ENCODE peak calls at places on chromosomes 5 and 9, in ten cellular contexts. One of them, this sample, is unnamed.

GRCh38 chr5:91469517-91470165 is 86.5 kb upstream of the ARRDC3 start:
- DNase-seq in fibroblast of pulmonary artery: peak
- DNase-seq in AG04450: no peak
- DNase-seq in psoas muscle: no peak
- DNase-seq in HCT116: no peak
- DNase-seq in astrocyte of the cerebellum: no peak
- DNase-seq in mammary epithelial cell: no peak
- DNase-seq in A549: no peak
- DNase-seq in CD8-positive, alpha-beta T cell: no peak
- DNase-seq in left ventricle myocardium inferior: no peak
- DNase-seq in this sample: no peak

GRCh38 chr5:180358179-180358578 is 5.0 kb upstream of the GFPT2 start:
- DNase-seq in mammary epithelial cell: no peak
- DNase-seq in fibroblast of pulmonary artery: no peak
- DNase-seq in A549: no peak
- DNase-seq in astrocyte of the cerebellum: no peak
- DNase-seq in AG04450: no peak
- DNase-seq in CD8-positive, alpha-beta T cell: no peak
- DNase-seq in psoas muscle: no peak
- DNase-seq in HCT116: no peak
- DNase-seq in left ventricle myocardium inferior: no peak
- DNase-seq in this sample: no peak

GRCh38 chr5:75048457-75048953 is 3.9 kb downstream of the GCNT4 start:
- DNase-seq in fibroblast of pulmonary artery: no peak
- DNase-seq in psoas muscle: no peak
- DNase-seq in mammary epithelial cell: no peak
- DNase-seq in left ventricle myocardium inferior: no peak
- DNase-seq in AG04450: no peak
- DNase-seq in astrocyte of the cerebellum: no peak
- DNase-seq in CD8-positive, alpha-beta T cell: no peak
- DNase-seq in A549: no peak
- DNase-seq in HCT116: no peak
- DNase-seq in this sample: no peak

GRCh38 chr5:134135091-134135655 is 20.7 kb downstream of the TCF7 start:
- DNase-seq in CD8-positive, alpha-beta T cell: no peak
- DNase-seq in AG04450: no peak
- DNase-seq in fibroblast of pulmonary artery: no peak
- DNase-seq in A549: no peak
- DNase-seq in mammary epithelial cell: no peak
- DNase-seq in astrocyte of the cerebellum: no peak
- DNase-seq in HCT116: no peak
- DNase-seq in psoas muscle: peak
- DNase-seq in left ventricle myocardium inferior: peak
- DNase-seq in this sample: no peak

GRCh38 chr9:10678010-10678409 is 65.2 kb upstream of the PTPRD start:
- DNase-seq in CD8-positive, alpha-beta T cell: no peak
- DNase-seq in astrocyte of the cerebellum: no peak
- DNase-seq in A549: no peak
- DNase-seq in fibroblast of pulmonary artery: no peak
- DNase-seq in mammary epithelial cell: no peak
- DNase-seq in HCT116: no peak
- DNase-seq in psoas muscle: no peak
- DNase-seq in left ventricle myocardium inferior: no peak
- DNase-seq in AG04450: no peak
- DNase-seq in this sample: no peak

GRCh38 chr5:39187873-39188731 is 31.3 kb downstream of the FYB1 start:
- DNase-seq in mammary epithelial cell: peak
- DNase-seq in CD8-positive, alpha-beta T cell: no peak
- DNase-seq in fibroblast of pulmonary artery: no peak
- DNase-seq in A549: no peak
- DNase-seq in HCT116: no peak
- DNase-seq in AG04450: no peak
- DNase-seq in psoas muscle: no peak
- DNase-seq in astrocyte of the cerebellum: no peak
- DNase-seq in left ventricle myocardium inferior: no peak
- DNase-seq in this sample: no peak

GRCh38 chr9:72586388-72587160 is 65.2 kb downstream of the TMC1 start:
- DNase-seq in A549: peak
- DNase-seq in AG04450: peak
- DNase-seq in psoas muscle: no peak
- DNase-seq in fibroblast of pulmonary artery: peak
- DNase-seq in astrocyte of the cerebellum: peak
- DNase-seq in left ventricle myocardium inferior: no peak
- DNase-seq in HCT116: no peak
- DNase-seq in CD8-positive, alpha-beta T cell: no peak
- DNase-seq in mammary epithelial cell: peak
- DNase-seq in this sample: peak

GRCh38 chr5:163104496-163104895 is 332.9 kb upstream of the CCNG1 start:
- DNase-seq in psoas muscle: no peak
- DNase-seq in left ventricle myocardium inferior: no peak
- DNase-seq in mammary epithelial cell: no peak
- DNase-seq in astrocyte of the cerebellum: no peak
- DNase-seq in AG04450: no peak
- DNase-seq in HCT116: no peak
- DNase-seq in CD8-positive, alpha-beta T cell: no peak
- DNase-seq in A549: peak
- DNase-seq in fibroblast of pulmonary artery: no peak
- DNase-seq in this sample: no peak

GRCh38 chr5:65924366-65925093 is 1.8 kb upstream of the ERBIN start:
- DNase-seq in psoas muscle: no peak
- DNase-seq in AG04450: no peak
- DNase-seq in A549: no peak
- DNase-seq in fibroblast of pulmonary artery: no peak
- DNase-seq in astrocyte of the cerebellum: no peak
- DNase-seq in HCT116: no peak
- DNase-seq in left ventricle myocardium inferior: no peak
- DNase-seq in mammary epithelial cell: no peak
- DNase-seq in CD8-positive, alpha-beta T cell: no peak
- DNase-seq in this sample: no peak

GRCh38 chr5:177147239-177147638 is 13.7 kb downstream of the NSD1 start:
- DNase-seq in CD8-positive, alpha-beta T cell: no peak
- DNase-seq in psoas muscle: no peak
- DNase-seq in AG04450: no peak
- DNase-seq in left ventricle myocardium inferior: no peak
- DNase-seq in fibroblast of pulmonary artery: peak
- DNase-seq in HCT116: no peak
- DNase-seq in astrocyte of the cerebellum: no peak
- DNase-seq in mammary epithelial cell: no peak
- DNase-seq in A549: no peak
- DNase-seq in this sample: no peak

GRCh38 chr9:115992834-115993233 is 160.8 kb upstream of the PAPPA start:
- DNase-seq in AG04450: peak
- DNase-seq in astrocyte of the cerebellum: no peak
- DNase-seq in HCT116: no peak
- DNase-seq in CD8-positive, alpha-beta T cell: no peak
- DNase-seq in fibroblast of pulmonary artery: peak
- DNase-seq in A549: peak
- DNase-seq in psoas muscle: no peak
- DNase-seq in left ventricle myocardium inferior: no peak
- DNase-seq in mammary epithelial cell: peak
- DNase-seq in this sample: no peak

GRCh38 chr9:88791105-88791805 is 200.0 kb upstream of the S1PR3 start:
- DNase-seq in AG04450: peak
- DNase-seq in psoas muscle: no peak
- DNase-seq in HCT116: no peak
- DNase-seq in A549: no peak
- DNase-seq in left ventricle myocardium inferior: no peak
- DNase-seq in CD8-positive, alpha-beta T cell: no peak
- DNase-seq in astrocyte of the cerebellum: peak
- DNase-seq in mammary epithelial cell: peak
- DNase-seq in fibroblast of pulmonary artery: peak
- DNase-seq in this sample: no peak

GRCh38 chr5:21678526-21678925 is 1174.6 kb downstream of the CDH12 start:
- DNase-seq in CD8-positive, alpha-beta T cell: no peak
- DNase-seq in HCT116: no peak
- DNase-seq in astrocyte of the cerebellum: no peak
- DNase-seq in fibroblast of pulmonary artery: peak
- DNase-seq in mammary epithelial cell: no peak
- DNase-seq in left ventricle myocardium inferior: no peak
- DNase-seq in A549: no peak
- DNase-seq in AG04450: no peak
- DNase-seq in psoas muscle: no peak
- DNase-seq in this sample: no peak

GRCh38 chr5:113985505-113985904 is 376.4 kb upstream of the KCNN2 start:
- DNase-seq in astrocyte of the cerebellum: no peak
- DNase-seq in AG04450: no peak
- DNase-seq in psoas muscle: no peak
- DNase-seq in mammary epithelial cell: no peak
- DNase-seq in A549: no peak
- DNase-seq in fibroblast of pulmonary artery: no peak
- DNase-seq in HCT116: no peak
- DNase-seq in CD8-positive, alpha-beta T cell: no peak
- DNase-seq in left ventricle myocardium inferior: no peak
- DNase-seq in this sample: no peak

GRCh38 chr9:98568234-98568922 is 140.4 kb downstream of the GABBR2 start:
- DNase-seq in mammary epithelial cell: no peak
- DNase-seq in fibroblast of pulmonary artery: no peak
- DNase-seq in psoas muscle: no peak
- DNase-seq in HCT116: no peak
- DNase-seq in A549: no peak
- DNase-seq in astrocyte of the cerebellum: no peak
- DNase-seq in CD8-positive, alpha-beta T cell: no peak
- DNase-seq in AG04450: no peak
- DNase-seq in left ventricle myocardium inferior: no peak
- DNase-seq in this sample: no peak

GRCh38 chr5:10111575-10111974 is 138.1 kb downstream of the ATPSCKMT start:
- DNase-seq in A549: peak
- DNase-seq in psoas muscle: no peak
- DNase-seq in fibroblast of pulmonary artery: peak
- DNase-seq in astrocyte of the cerebellum: peak
- DNase-seq in HCT116: peak
- DNase-seq in mammary epithelial cell: peak
- DNase-seq in CD8-positive, alpha-beta T cell: no peak
- DNase-seq in left ventricle myocardium inferior: no peak
- DNase-seq in AG04450: peak
- DNase-seq in this sample: no peak

GRCh38 chr5:38420691-38421395 is 135.6 kb downstream of the LIFR start:
- DNase-seq in HCT116: peak
- DNase-seq in psoas muscle: no peak
- DNase-seq in AG04450: peak
- DNase-seq in CD8-positive, alpha-beta T cell: no peak
- DNase-seq in A549: peak
- DNase-seq in mammary epithelial cell: peak
- DNase-seq in fibroblast of pulmonary artery: peak
- DNase-seq in left ventricle myocardium inferior: peak
- DNase-seq in astrocyte of the cerebellum: peak
- DNase-seq in this sample: peak

DNA sequence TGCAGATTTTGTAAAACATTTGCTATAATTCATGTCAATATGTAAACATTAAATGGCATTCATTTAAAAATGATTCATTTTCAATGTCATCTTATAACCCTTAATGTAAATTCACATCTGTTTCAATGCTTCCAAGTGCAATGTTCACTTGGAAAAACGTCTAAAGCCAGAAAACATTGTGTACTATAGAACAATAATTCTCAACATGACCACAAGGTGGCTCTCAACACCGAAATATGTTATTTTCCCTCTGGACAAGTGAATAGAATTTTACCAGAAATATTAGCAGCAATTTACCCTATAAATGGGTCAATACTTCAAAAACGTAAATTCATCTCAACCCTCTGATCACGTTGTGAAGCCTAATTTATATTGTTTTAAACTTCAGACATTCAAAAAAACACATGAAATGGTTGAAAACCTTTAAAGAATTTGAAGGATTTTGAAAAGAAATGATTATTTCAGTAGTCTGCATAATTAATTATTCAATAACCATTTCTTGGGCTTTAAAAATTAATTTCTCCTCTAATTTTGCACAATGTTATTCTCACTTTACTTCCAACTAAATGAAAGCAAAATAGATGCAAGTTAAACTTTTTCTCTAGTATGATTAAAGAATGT is 11.0 kb downstream of the CDH10 start:
- DNase-seq in CD8-positive, alpha-beta T cell: no peak
- DNase-seq in psoas muscle: no peak
- DNase-seq in astrocyte of the cerebellum: peak
- DNase-seq in left ventricle myocardium inferior: no peak
- DNase-seq in fibroblast of pulmonary artery: peak
- DNase-seq in A549: peak
- DNase-seq in AG04450: no peak
- DNase-seq in mammary epithelial cell: peak
- DNase-seq in HCT116: peak
- DNase-seq in this sample: peak
- TF ChIP-seq CTCF in CD8-positive, alpha-beta T cell: peak
- TF ChIP-seq CTCF in psoas muscle: peak
- TF ChIP-seq CTCF in astrocyte of the cerebellum: no peak
- TF ChIP-seq CTCF in left ventricle myocardium inferior: peak
- TF ChIP-seq CTCF in fibroblast of pulmonary artery: peak
- TF ChIP-seq CTCF in A549: peak
- TF ChIP-seq CTCF in AG04450: peak
- TF ChIP-seq CTCF in mammary epithelial cell: peak
- TF ChIP-seq CTCF in HCT116: peak
- TF ChIP-seq CTCF in this sample: peak

DNA sequence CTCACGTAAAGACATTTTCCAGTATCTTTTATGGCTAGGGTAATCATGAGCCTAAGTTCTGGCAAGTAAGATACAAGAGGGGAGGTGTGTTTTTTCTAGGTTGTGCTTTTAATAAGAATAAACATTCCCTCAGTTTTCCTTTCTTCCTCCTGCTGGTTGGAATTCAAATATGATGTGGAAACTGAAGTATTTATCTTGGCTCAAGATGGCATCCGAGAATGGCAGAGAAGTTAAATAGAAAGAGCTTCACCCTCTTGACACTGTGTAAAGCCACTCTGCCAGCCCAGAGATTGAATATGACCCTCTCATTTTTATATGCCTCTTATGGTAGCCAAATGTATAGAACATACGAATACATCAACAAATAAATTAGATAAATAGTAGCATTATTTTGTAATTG is 438.4 kb downstream of the ISL1 start:
- DNase-seq in HCT116: no peak
- DNase-seq in A549: no peak
- DNase-seq in psoas muscle: no peak
- DNase-seq in astrocyte of the cerebellum: no peak
- DNase-seq in left ventricle myocardium inferior: no peak
- DNase-seq in CD8-positive, alpha-beta T cell: no peak
- DNase-seq in mammary epithelial cell: no peak
- DNase-seq in fibroblast of pulmonary artery: no peak
- DNase-seq in AG04450: no peak
- DNase-seq in this sample: no peak
- TF ChIP-seq CTCF in HCT116: no peak
- TF ChIP-seq CTCF in A549: no peak
- TF ChIP-seq CTCF in psoas muscle: no peak
- TF ChIP-seq CTCF in astrocyte of the cerebellum: no peak
- TF ChIP-seq CTCF in left ventricle myocardium inferior: no peak
- TF ChIP-seq CTCF in CD8-positive, alpha-beta T cell: no peak
- TF ChIP-seq CTCF in mammary epithelial cell: no peak
- TF ChIP-seq CTCF in fibroblast of pulmonary artery: no peak
- TF ChIP-seq CTCF in AG04450: no peak
- TF ChIP-seq CTCF in this sample: no peak

GRCh38 chr5:178859625-178860521 is at the start of gene ZNF354B:
- DNase-seq in mammary epithelial cell: peak
- DNase-seq in fibroblast of pulmonary artery: peak
- DNase-seq in A549: peak
- DNase-seq in AG04450: peak
- DNase-seq in psoas muscle: peak
- DNase-seq in left ventricle myocardium inferior: peak
- DNase-seq in astrocyte of the cerebellum: peak
- DNase-seq in CD8-positive, alpha-beta T cell: peak
- DNase-seq in HCT116: peak
- DNase-seq in this sample: peak
- TF ChIP-seq CTCF in mammary epithelial cell: no peak
- TF ChIP-seq CTCF in fibroblast of pulmonary artery: no peak
- TF ChIP-seq CTCF in A549: no peak
- TF ChIP-seq CTCF in AG04450: peak
- TF ChIP-seq CTCF in psoas muscle: peak
- TF ChIP-seq CTCF in left ventricle myocardium inferior: no peak
- TF ChIP-seq CTCF in astrocyte of the cerebellum: no peak
- TF ChIP-seq CTCF in CD8-positive, alpha-beta T cell: no peak
- TF ChIP-seq CTCF in HCT116: no peak
- TF ChIP-seq CTCF in this sample: peak

GRCh38 chr9:92706218-92706940 is 36.4 kb upstream of the IPPK start:
- DNase-seq in left ventricle myocardium inferior: no peak
- DNase-seq in CD8-positive, alpha-beta T cell: no peak
- DNase-seq in A549: peak
- DNase-seq in psoas muscle: no peak
- DNase-seq in AG04450: no peak
- DNase-seq in HCT116: peak
- DNase-seq in mammary epithelial cell: peak
- DNase-seq in fibroblast of pulmonary artery: peak
- DNase-seq in astrocyte of the cerebellum: no peak
- DNase-seq in this sample: peak
- TF ChIP-seq CTCF in left ventricle myocardium inferior: peak
- TF ChIP-seq CTCF in CD8-positive, alpha-beta T cell: peak
- TF ChIP-seq CTCF in A549: no peak
- TF ChIP-seq CTCF in psoas muscle: peak
- TF ChIP-seq CTCF in AG04450: peak
- TF ChIP-seq CTCF in HCT116: peak
- TF ChIP-seq CTCF in mammary epithelial cell: peak
- TF ChIP-seq CTCF in fibroblast of pulmonary artery: peak
- TF ChIP-seq CTCF in astrocyte of the cerebellum: no peak
- TF ChIP-seq CTCF in this sample: peak

This sample was measured in Calu3.